ENCODE peak calls at places on chromosomes 4 and X, in six cellular contexts. U is activated T-cell treated with anti-CD3 and anti-CD28 coated beads, Interleukin-2, amount 50 U/mL, for 48 hours; M is cardiac muscle cell; N is IMR-90; Z is left lung; Q is activated CD8-positive, alpha-beta memory T cell treated with anti-CD3 and anti-CD28 coated beads for 4 hours. S is an unnamed sample.

GRCh38 chrX:3806630-3807029 is 93.2 kb upstream of the PRKX start:
- DNase-seq in U (no peak), M (no peak), N (no peak), Z (no peak), Q (no peak), S (no peak)

GRCh38 chr4:113674251-113674650 is 87.3 kb downstream of the CAMK2D start:
- DNase-seq in U (no peak), M (no peak), N (no peak), Z (no peak), Q (no peak), S (no peak)

GRCh38 chr4:20916106-20916505 is 215.8 kb downstream of the PACRGL start:
- DNase-seq in U (no peak), M (no peak), N (no peak), Z (no peak), Q (peak; percentile 2), S (no peak)

GRCh38 chr4:82523179-82523578 is 38.6 kb downstream of the TMEM150C start:
- DNase-seq in U (no peak), M (no peak), N (no peak), Z (no peak), Q (no peak), S (no peak)

GRCh38 chr4:88818650-88819470 is 121.2 kb upstream of the NAP1L5 start:
- DNase-seq in U (peak; percentile 36), M (peak; percentile 66), N (peak; percentile 59), Z (no peak), Q (no peak), S (peak; percentile 5)

GRCh38 chr4:7315286-7315685 is 119.4 kb downstream of the PSAPL1 start:
- DNase-seq in U (no peak), M (no peak), N (no peak), Z (peak; percentile 61), Q (no peak), S (no peak)

GRCh38 chr4:163048447-163048846 is 118.2 kb downstream of the NAF1 start:
- DNase-seq in U (no peak), M (peak; percentile 46), N (peak; percentile 19), Z (no peak), Q (no peak), S (peak; percentile 20)

GRCh38 chr4:121219222-121219621 is 55.1 kb upstream of the TNIP3 start:
- DNase-seq in U (no peak), M (peak; percentile 35), N (peak; percentile 2), Z (no peak), Q (no peak), S (no peak)

GRCh38 chrX:30920271-30920670 is 31.2 kb upstream of the TAB3 start:
- DNase-seq in U (no peak), M (no peak), N (no peak), Z (no peak), Q (no peak), S (no peak)

GRCh38 chr4:54100607-54101189 is 735 bp downstream of the GSX2 start:
- DNase-seq in U (no peak), M (no peak), N (no peak), Z (no peak), Q (no peak), S (no peak)

GRCh38 chrX:20029728-20030127 is 38.9 kb upstream of the BCLAF3 start:
- DNase-seq in U (no peak), M (no peak), N (no peak), Z (no peak), Q (no peak), S (no peak)

GRCh38 chrX:9955506-9955905 is 11.7 kb upstream of the CLDN34 start:
- DNase-seq in U (no peak), M (peak; percentile 71), N (peak; percentile 90), Z (no peak), Q (no peak), S (no peak)

GRCh38 chr4:132910226-132910748 is 238.8 kb upstream of the PCDH10 start:
- DNase-seq in U (no peak), M (no peak), N (no peak), Z (no peak), Q (no peak), S (no peak)

GRCh38 chrX:18702362-18703195 is 4.9 kb upstream of the PPEF1 start:
- DNase-seq in U (no peak), M (peak; percentile 75), N (peak; percentile 70), Z (no peak), Q (no peak), S (no peak)

GRCh38 chr4:88017516-88018302 is 10.3 kb downstream of the PKD2 start:
- DNase-seq in U (no peak), M (peak; percentile 97), N (peak; percentile 98), Z (no peak), Q (no peak), S (no peak)

GRCh38 chr4:7361256-7361655 is 73.5 kb downstream of the PSAPL1 start:
- DNase-seq in U (no peak), M (peak; percentile 8), N (no peak), Z (no peak), Q (no peak), S (no peak)

GRCh38 chr4:184007891-184008290 is 102.8 kb downstream of the STOX2 start:
- DNase-seq in U (no peak), M (no peak), N (peak; percentile 67), Z (no peak), Q (no peak), S (no peak)

GRCh38 chr4:89939994-89940393 is 45.3 kb downstream of the MMRN1 start:
- DNase-seq in U (no peak), M (peak; percentile 47), N (no peak), Z (no peak), Q (no peak), S (no peak)

GRCh38 chr4:169724251-169724650 is 33.5 kb downstream of the HPF1 start:
- DNase-seq in U (no peak), M (peak; percentile 63), N (peak; percentile 52), Z (no peak), Q (no peak), S (no peak)

GRCh38 chr4:168854216-168854921 is 155.7 kb downstream of the CBR4 start:
- DNase-seq in U (no peak), M (no peak), N (no peak), Z (no peak), Q (no peak), S (no peak)

GRCh38 chrX:14064632-14065432 is 35.1 kb upstream of the GEMIN8 start:
- DNase-seq in U (no peak), M (peak; percentile 74), N (peak; percentile 51), Z (no peak), Q (no peak), S (no peak)

GRCh38 chrX:71636438-71637252 is 18.3 kb upstream of the CXCR3 start:
- DNase-seq in U (no peak), M (no peak), N (no peak), Z (no peak), Q (no peak), S (no peak)

GRCh38 chr4:157005831-157006230 is 34.2 kb upstream of the PDGFC start:
- DNase-seq in U (no peak), M (no peak), N (no peak), Z (no peak), Q (no peak), S (no peak)

S was measured in SK-N-DZ.